ENCODE peak calls at places on chromosome 21, in four cellular contexts. M is bronchial epithelial cell, O is osteocyte, S is WTC11. R is an unnamed sample.

GRCh38 chr21:16007933-16008332 is 278.2 kb downstream of the USP25 start:
- DNase-seq in M (no peak), O (no peak), S (no peak), R (no peak)

GRCh38 chr21:45499201-45499750 is 43.0 kb downstream of the SLC19A1 start:
- DNase-seq in S (no peak), M (no peak), O (no peak), R (no peak)

GRCh38 chr21:14403681-14404318 is 20.9 kb upstream of the HSPA13 start:
- DNase-seq in O (no peak), S (no peak), M (peak), R (peak)

GRCh38 chr21:29546071-29546470 is 247.3 kb downstream of the BACH1 start:
- DNase-seq in M (no peak), S (no peak), O (no peak), R (no peak)

GRCh38 chr21:32403201-32403701 is 9.3 kb upstream of the EVA1C start:
- DNase-seq in M (peak), O (no peak), S (peak), R (peak)

GRCh38 chr21:45416619-45417018 is 11.7 kb downstream of the COL18A1 start:
- DNase-seq in S (no peak), O (no peak), M (no peak), R (no peak)

GRCh38 chr21:14959343-14959742 is 105.5 kb downstream of the NRIP1 start:
- DNase-seq in M (peak), S (no peak), O (no peak), R (no peak)

GRCh38 chr21:26057488-26058170 is 112.9 kb downstream of the APP start:
- DNase-seq in M (no peak), S (no peak), O (no peak), R (no peak)

GRCh38 chr21:14566889-14567288 is 20.8 kb upstream of the SAMSN1 start:
- DNase-seq in M (no peak), S (no peak), O (no peak), R (no peak)

GRCh38 chr21:32411366-32412161 is 942 bp upstream of the EVA1C start:
- DNase-seq in M (no peak), S (peak), O (no peak), R (no peak)

GRCh38 chr21:28436286-28436932 is 556.3 kb downstream of the LTN1 start:
- DNase-seq in O (no peak), S (no peak), M (peak), R (no peak)

GRCh38 chr21:32147041-32147440 is 131.8 kb downstream of the MIS18A start:
- DNase-seq in O (no peak), M (no peak), S (no peak), R (no peak)

GRCh38 chr21:46067505-46068201 is 30.3 kb upstream of the COL6A2 start:
- DNase-seq in S (no peak), O (peak), M (no peak), R (no peak)

GRCh38 chr21:46355161-46356004 is 31.4 kb downstream of the PCNT start:
- DNase-seq in M (no peak), S (no peak), O (no peak), R (no peak)

GRCh38 chr21:25551548-25551947 is 55.7 kb downstream of the MRPL39 start:
- DNase-seq in O (no peak), M (no peak), S (no peak), R (no peak)

GRCh38 chr21:31857096-31857495 is 15.7 kb upstream of the HUNK start:
- DNase-seq in M (no peak), O (no peak), S (no peak), R (no peak)

GRCh38 chr21:31983120-31983519 is 110.3 kb downstream of the HUNK start:
- DNase-seq in O (no peak), M (no peak), S (no peak), R (no peak)

GRCh38 chr21:30164796-30165195 is 1.8 kb downstream of the CLDN17 start:
- DNase-seq in O (no peak), S (no peak), M (peak), R (no peak)

GRCh38 chr21:33855190-33855589 is 60.4 kb downstream of the ATP5PO start:
- DNase-seq in S (peak), M (no peak), O (no peak), R (no peak)
- TF ChIP-seq CTCF in S (peak), M (no peak), O (no peak), R (no peak)

GRCh38 chr21:36966066-36966845 is at the start of gene HLCS:
- DNase-seq in M (peak), S (peak), O (no peak), R (peak)

GRCh38 chr21:36966846-36967657 is 583 bp upstream of the HLCS start:
- DNase-seq in M (no peak), O (no peak), S (peak), R (no peak)

GRCh38 chr21:36964832-36965719 is 1.4 kb downstream of the HLCS start:
- DNase-seq in M (no peak), O (no peak), S (no peak), R (no peak)

GRCh38 chr21:36965720-36966065 is 776 bp downstream of the HLCS start:
- DNase-seq in M (no peak), O (no peak), S (no peak), R (no peak)

DNA sequence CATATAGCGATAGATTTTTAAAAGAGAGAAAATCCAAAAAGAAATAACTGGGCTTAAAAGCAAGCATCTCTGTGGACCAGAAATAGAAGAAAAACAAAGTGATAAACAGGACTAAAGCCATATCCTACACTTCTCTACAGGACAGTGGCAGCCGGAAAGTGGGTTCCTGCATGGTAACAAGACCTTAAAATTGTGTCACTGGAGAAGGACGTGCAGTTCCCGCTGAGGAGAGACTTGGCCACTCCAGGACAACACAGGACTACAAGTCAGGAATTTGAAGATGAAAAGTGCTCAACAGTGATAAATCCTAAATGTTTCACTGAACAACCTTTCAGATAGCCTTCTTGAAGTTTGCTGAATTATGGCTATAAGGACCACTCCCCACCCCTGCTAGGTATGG is 1.9 kb upstream of the HLCS start:
- DNase-seq in O (no peak), S (no peak), M (no peak), R (no peak)
- TF ChIP-seq CTCF in O (no peak), S (no peak), M (no peak), R (no peak)

DNA sequence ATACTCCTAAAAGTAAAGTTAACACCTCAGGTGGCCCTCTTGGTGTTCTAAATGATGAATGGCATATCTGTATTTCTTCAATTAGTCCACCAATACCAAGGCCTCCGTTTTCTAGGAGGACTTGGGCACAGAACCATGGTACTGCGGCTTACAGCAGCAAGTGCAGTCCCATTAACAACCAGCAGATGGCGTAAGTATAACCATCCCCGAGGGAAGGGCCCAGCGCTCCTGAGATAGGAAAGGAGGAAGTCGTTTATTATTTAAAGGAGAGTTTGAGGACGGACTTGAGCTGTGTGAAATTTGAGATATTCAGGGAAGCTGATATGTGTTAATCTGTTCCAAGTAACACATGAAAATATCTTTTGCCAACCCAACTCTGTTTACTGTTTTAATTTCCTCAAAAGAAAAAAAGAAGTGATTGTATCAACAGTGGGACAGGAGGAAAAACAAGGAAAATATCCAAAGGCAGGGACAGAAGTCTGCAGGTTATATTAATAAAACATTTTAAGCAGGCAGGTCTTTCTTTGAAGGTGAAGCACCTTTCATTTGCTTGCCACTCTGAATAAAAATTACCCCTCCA is 37.7 kb upstream of the KCNJ15 start:
- DNase-seq in O (no peak), S (peak), M (peak), R (peak)
- TF ChIP-seq CTCF in O (peak), S (peak), M (peak), R (peak)

DNA sequence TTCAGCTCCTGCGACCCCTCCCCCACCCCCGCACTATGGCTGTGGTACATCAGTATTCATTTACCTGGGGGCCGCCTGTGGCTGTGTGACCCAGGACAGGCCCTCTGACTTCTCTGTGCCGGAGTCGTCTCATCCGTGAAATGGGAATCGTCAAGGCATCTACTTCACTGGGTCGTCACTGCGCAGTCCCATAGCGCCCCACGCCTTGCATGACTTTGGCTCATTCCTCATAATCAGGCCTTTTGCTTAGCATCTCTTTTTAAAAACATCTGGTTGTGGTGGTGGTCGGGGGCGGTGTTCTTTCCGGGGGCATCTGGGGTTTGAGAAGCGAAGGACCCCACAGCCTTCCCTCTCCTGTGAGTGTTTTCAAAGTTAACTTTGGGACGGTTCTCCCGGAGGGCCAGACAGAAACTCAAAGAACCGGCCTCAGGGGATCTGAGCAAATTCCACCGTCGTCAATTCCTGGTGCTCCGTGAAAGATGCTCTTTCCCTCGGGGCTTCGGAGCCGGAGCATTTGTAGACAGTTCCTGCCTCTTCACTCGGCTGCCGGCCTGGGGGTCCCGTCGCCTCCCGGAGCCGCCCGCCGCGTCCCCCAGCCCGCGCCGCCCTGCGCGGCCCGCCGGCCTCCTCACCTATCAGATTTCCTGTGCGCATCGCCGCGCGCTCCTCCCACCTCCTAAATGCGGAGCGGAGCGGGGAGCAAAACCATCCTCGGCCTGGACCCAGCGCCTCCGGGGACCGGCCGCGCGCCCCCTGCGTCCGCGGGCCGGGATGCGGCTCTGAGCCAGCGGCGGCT is at the start of gene B3GALT5:
- DNase-seq in M (no peak), O (no peak), S (peak), R (peak)
- TF ChIP-seq CTCF in M (no peak), O (no peak), S (no peak), R (no peak)

GRCh38 chr21:42467613-42467983 is 28.4 kb downstream of the RSPH1 start:
- DNase-seq in O (no peak), M (no peak), S (no peak), R (no peak)
- TF ChIP-seq CTCF in O (no peak), M (no peak), S (no peak), R (no peak)

DNA sequence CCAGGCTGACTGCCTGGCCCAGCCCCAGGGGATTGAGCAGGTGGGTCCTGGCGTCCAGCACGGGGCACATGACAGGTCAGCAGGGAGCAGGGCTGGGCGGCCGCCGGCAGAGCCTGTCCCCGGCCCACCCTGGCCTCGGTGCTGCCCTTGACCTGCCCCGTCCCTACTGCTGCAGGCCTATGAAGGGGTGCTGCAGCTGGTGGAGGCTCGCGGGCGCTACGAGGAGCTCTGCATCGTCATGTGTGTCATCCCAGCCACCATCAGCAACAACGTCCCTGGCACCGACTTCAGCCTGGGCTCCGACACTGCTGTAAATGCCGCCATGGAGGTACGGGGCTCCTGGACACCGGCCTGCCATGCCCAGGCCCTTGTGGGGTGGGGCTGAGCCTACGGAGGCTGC is 15.6 kb downstream of the CFAP410 start:
- DNase-seq in O (no peak), S (no peak), M (no peak), R (no peak)
- TF ChIP-seq CTCF in O (no peak), S (no peak), M (no peak), R (no peak)

DNA sequence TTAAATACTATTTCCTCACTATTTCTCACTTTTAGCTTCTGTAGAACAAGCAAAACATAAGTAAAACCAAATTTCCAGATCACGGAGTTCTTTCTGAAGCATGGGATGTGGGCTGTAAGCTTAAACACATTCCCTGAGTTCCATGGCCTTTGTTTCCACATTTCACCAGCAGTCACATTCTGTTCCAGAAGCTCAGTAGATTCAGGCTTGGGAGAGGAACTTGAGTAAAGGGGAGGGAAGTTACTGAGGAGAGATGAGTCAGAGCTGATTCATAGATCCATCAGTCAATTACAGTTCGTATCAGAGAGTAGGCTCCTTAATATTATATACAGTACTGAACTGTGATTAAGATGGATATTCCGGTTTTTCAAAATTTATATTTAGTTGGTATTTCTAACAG is 614.2 kb downstream of the NCAM2 start:
- DNase-seq in S (no peak), M (peak), O (no peak), R (no peak)
- TF ChIP-seq CTCF in S (no peak), M (no peak), O (no peak), R (no peak)

GRCh38 chr21:41676198-41676597 is 90.7 kb downstream of the RIPK4 start:
- DNase-seq in O (no peak), S (no peak), M (no peak), R (no peak)

GRCh38 chr21:41680444-41681335 is 86.2 kb downstream of the RIPK4 start:
- DNase-seq in S (no peak), O (no peak), M (no peak), R (no peak)

GRCh38 chr21:41677671-41678015 is 89.2 kb downstream of the RIPK4 start:
- DNase-seq in O (no peak), M (no peak), S (no peak), R (no peak)

GRCh38 chr21:41678944-41679343 is 87.9 kb downstream of the RIPK4 start:
- DNase-seq in M (peak), S (peak), O (no peak), R (no peak)

GRCh38 chr21:41678016-41678935 is 88.6 kb downstream of the RIPK4 start:
- DNase-seq in S (no peak), O (no peak), M (peak), R (no peak)
- TF ChIP-seq CTCF in S (no peak), O (no peak), M (no peak), R (no peak)